ENCODE peak calls at places on chromosomes 16 and 17, in eight cellular contexts. E, J, T, F, Z, O, V and U are unnamed samples.

GRCh38 chr17:75693500-75694481 is 26.7 kb downstream of the SAP30BP start:
- DNase-seq in Z (no peak), O (no peak), E (peak; percentile 81), T (no peak), J (peak; percentile 63), V (no peak), F (peak; percentile 82), U (no peak)

GRCh38 chr17:27741361-27741861 is 58.9 kb downstream of the NOS2 start:
- DNase-seq in F (no peak), J (no peak), E (no peak), V (no peak), T (no peak), Z (no peak), O (no peak), U (no peak)

GRCh38 chr17:78528541-78528940 is 48.7 kb downstream of the DNAH17 start:
- DNase-seq in E (no peak), J (no peak), T (no peak), F (no peak), V (no peak), Z (no peak), O (no peak), U (peak; percentile 95)

GRCh38 chr16:29962344-29962994 is 590 bp downstream of the TMEM219 start:
- DNase-seq in T (no peak), E (no peak), O (no peak), J (peak; percentile 48), V (no peak), F (no peak), Z (peak; percentile 45), U (no peak)

GRCh38 chr17:6066183-6066948 is 3.8 kb upstream of the WSCD1 start:
- DNase-seq in E (no peak), Z (no peak), V (no peak), T (no peak), F (no peak), J (no peak), O (no peak), U (no peak)

GRCh38 chr17:43171761-43172487 is 910 bp downstream of the NBR1 start:
- DNase-seq in T (peak; percentile 33), E (no peak), J (peak; percentile 49), V (no peak), F (no peak), O (no peak), Z (no peak), U (peak; percentile 46)

GRCh38 chr17:2177235-2177811 is 122.4 kb downstream of the HIC1 start:
- DNase-seq in T (no peak), F (no peak), O (no peak), V (no peak), J (no peak), E (no peak), Z (no peak), U (peak; percentile 47)

GRCh38 chr17:40345161-40346034 is 19.1 kb downstream of the GJD3 start:
- DNase-seq in V (peak; percentile 43), T (no peak), E (peak; percentile 83), F (peak; percentile 84), Z (peak; percentile 70), O (peak; percentile 44), J (peak; percentile 91), U (peak; percentile 84)

GRCh38 chr17:19331553-19332245 is 30.8 kb downstream of the B9D1 start:
- DNase-seq in E (no peak), T (no peak), F (no peak), J (no peak), O (no peak), Z (peak; percentile 8), V (no peak), U (no peak)

GRCh38 chr16:59259074-59259963 is 525.2 kb upstream of the GOT2 start:
- DNase-seq in T (no peak), F (no peak), Z (no peak), V (no peak), O (no peak), E (no peak), J (no peak), U (no peak)

GRCh38 chr16:24729243-24729966 is at the start of gene TNRC6A:
- DNase-seq in E (peak; percentile 90), T (peak; percentile 90), O (peak; percentile 76), J (peak; percentile 90), V (peak; percentile 79), Z (peak; percentile 89), F (peak; percentile 91), U (peak; percentile 88)

GRCh38 chr16:88864099-88864498 is 2.4 kb downstream of the PABPN1L start:
- DNase-seq in T (no peak), O (no peak), V (no peak), E (no peak), Z (no peak), F (no peak), J (no peak), U (no peak)

GRCh38 chr16:1494711-1495110 is 1.6 kb downstream of the TELO2 start:
- DNase-seq in F (peak; percentile 65), Z (no peak), J (no peak), O (no peak), E (no peak), V (no peak), T (no peak), U (peak; percentile 95)

GRCh38 chr16:68086336-68086821 is 1.2 kb downstream of the NFATC3 start:
- DNase-seq in V (no peak), J (no peak), F (no peak), T (no peak), O (no peak), E (no peak), Z (no peak), U (no peak)

GRCh38 chr17:10151667-10152496 is 46.5 kb downstream of the GAS7 start:
- DNase-seq in E (peak; percentile 50), V (no peak), T (no peak), O (peak; percentile 20), Z (peak; percentile 27), J (peak; percentile 26), F (no peak), U (no peak)

GRCh38 chr17:82518826-82519810 is at the start of gene FOXK2:
- DNase-seq in O (peak; percentile 90), T (peak; percentile 99), J (peak; percentile 94), E (peak; percentile 91), V (peak; percentile 91), F (peak; percentile 93), Z (peak; percentile 95), U (peak; percentile 99)

GRCh38 chr17:78576389-78577112 is 645 bp downstream of the DNAH17 start:
- DNase-seq in Z (no peak), O (no peak), F (peak; percentile 32), E (no peak), J (no peak), V (no peak), T (no peak), U (no peak)

GRCh38 chr16:72467157-72467759 is 295.3 kb upstream of the PMFBP1 start:
- DNase-seq in O (no peak), Z (no peak), F (no peak), V (no peak), T (peak; percentile 46), J (no peak), E (no peak), U (no peak)

GRCh38 chr17:54180919-54181318 is 358.2 kb downstream of the KIF2B start:
- DNase-seq in O (no peak), F (no peak), J (no peak), E (no peak), T (no peak), V (no peak), Z (no peak), U (peak; percentile 6)

GRCh38 chr17:54172096-54172495 is 349.4 kb downstream of the KIF2B start:
- DNase-seq in O (no peak), E (no peak), T (no peak), J (no peak), V (no peak), Z (no peak), F (no peak), U (no peak)

GRCh38 chr17:54172654-54173316 is 350.1 kb downstream of the KIF2B start:
- DNase-seq in O (no peak), T (peak; percentile 3), E (no peak), Z (no peak), V (no peak), F (no peak), J (no peak), U (peak; percentile 17)

GRCh38 chr17:54177606-54178308 is 355.0 kb downstream of the KIF2B start:
- DNase-seq in F (no peak), V (no peak), T (no peak), O (no peak), Z (no peak), J (no peak), E (no peak), U (peak; percentile 6)
- H3K4me1 ChIP-seq in F (no peaks in the 10 kb centered on the region), V (no peaks in the 10 kb centered on the region), T (no peaks in the 10 kb centered on the region), O (no peaks in the 10 kb centered on the region), Z (no peaks in the 10 kb centered on the region), J (no peaks in the 10 kb centered on the region), E (no peaks in the 10 kb centered on the region), U (no peaks in the 10 kb centered on the region)

DNA sequence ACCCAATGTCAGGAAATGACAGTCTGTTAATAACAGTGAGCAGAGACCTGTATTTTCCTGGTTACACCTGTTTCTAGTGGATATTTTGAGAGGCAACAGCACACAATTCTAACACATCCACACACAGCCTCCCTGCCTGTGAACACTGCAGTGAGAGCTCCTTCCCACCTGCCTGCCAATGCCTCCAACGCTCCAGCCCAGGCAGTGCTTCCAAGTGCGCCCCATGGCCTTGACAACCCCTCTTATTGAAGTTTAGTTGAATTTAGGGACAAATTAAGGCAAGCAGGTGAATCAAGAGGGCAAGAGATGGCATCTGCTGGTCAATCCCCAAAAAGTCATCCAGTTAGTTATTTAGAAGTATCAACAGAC is 4.7 kb upstream of the MXRA7 start:
- DNase-seq in J (no peak), F (no peak), O (no peak), V (no peak), T (no peak), Z (no peak), E (no peak), U (no peak)
- H3K27ac ChIP-seq in J (peak overlapping the region; percentile 58), F (peak overlapping the region; percentile 79), O (peak overlapping the region; percentile 71), V (peak overlapping the region; percentile 57), T (peak overlapping the region; percentile 47), Z (peak overlapping the region; percentile 73), E (peak overlapping the region; percentile 60), U (no peak overlapping the region)

DNA sequence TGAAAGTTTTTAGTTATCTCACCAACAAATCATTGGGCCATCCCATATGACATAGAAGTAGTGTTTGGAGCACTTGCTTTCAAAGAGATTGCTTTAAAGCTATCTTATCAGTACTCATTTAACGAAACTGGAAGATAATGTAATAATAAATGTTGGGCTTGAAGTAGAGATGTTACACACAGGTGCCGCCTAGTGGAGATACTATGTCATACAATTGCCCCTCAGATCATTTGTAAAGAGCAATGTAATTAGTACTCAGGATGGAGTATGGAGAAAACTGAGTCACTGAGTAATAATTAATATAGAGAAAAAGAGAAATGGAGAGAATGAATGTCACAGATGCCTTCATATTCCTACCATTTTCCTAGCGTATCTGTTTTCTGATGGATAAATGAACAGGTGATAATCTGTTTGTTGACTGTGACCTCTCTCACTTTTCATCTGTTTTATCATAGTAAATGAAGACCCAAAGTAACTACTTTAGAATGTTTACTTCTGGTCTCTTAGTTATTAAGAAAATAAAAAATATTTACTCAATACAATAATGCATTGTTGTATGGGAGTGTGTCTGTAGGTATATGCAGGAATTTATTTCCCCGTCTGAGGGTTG is 80.4 kb downstream of the EFCAB5 start:
- DNase-seq in T (peak; percentile 67), E (no peak), F (no peak), V (peak; percentile 8), Z (peak; percentile 31), O (peak; percentile 27), J (no peak), U (peak; percentile 28)
- H3K4me3 ChIP-seq in T (no peak overlapping the region), E (no peak overlapping the region), F (no peak overlapping the region), V (no peak overlapping the region), Z (no peak overlapping the region), O (no peak overlapping the region), J (no peak overlapping the region), U (no peak overlapping the region)

GRCh38 chr17:7222972-7223292 is 3.2 kb downstream of the ACADVL start:
- DNase-seq in E (no peak), O (no peak), F (no peak), T (no peak), V (no peak), Z (no peak), J (no peak), U (no peak)
- H3K4me1 ChIP-seq in E (peaks cover 4% of the 10 kb centered on the region), O (peaks cover 29% of the 10 kb centered on the region), F (peaks cover 79% of the 10 kb centered on the region), T (peaks cover 28% of the 10 kb centered on the region), V (peaks cover 32% of the 10 kb centered on the region), Z (peaks cover 32% of the 10 kb centered on the region), J (peaks cover 33% of the 10 kb centered on the region), U (peaks cover 17% of the 10 kb centered on the region)